ENCODE peak calls at places on chromosomes 7 and 10, in six cellular contexts. M is sigmoid colon; G is CD8-positive, alpha-beta memory T cell; P is dorsolateral prefrontal cortex; N is GM23248; D is fibroblast of pulmonary artery. T is an unnamed sample.

GRCh38 chr7:106418526-106418925 is 133.7 kb upstream of the NAMPT start:
- DNase-seq in D (no peak), N (no peak), G (no peak), P (no peak), M (no peak), T (no peak)

GRCh38 chr10:93363891-93364648 is 118.1 kb downstream of the MYOF start:
- DNase-seq in N (no peak), M (peak), G (no peak), D (no peak), P (no peak), T (no peak)

GRCh38 chr10:29756476-29756875 is 121.7 kb upstream of the SVIL start:
- DNase-seq in N (no peak), M (no peak), D (no peak), P (no peak), G (no peak), T (no peak)

GRCh38 chr7:3579638-3580219 is 278.7 kb downstream of the SDK1 start:
- DNase-seq in P (no peak), G (no peak), M (no peak), D (no peak), N (no peak), T (no peak)

GRCh38 chr7:32872421-32872820 is 19.1 kb downstream of the KBTBD2 start:
- DNase-seq in P (no peak), M (no peak), D (no peak), G (no peak), N (no peak), T (no peak)

GRCh38 chr7:114922652-114923402 is 933 bp downstream of the MDFIC start:
- DNase-seq in M (peak), G (peak), P (no peak), D (peak), N (peak), T (peak)

GRCh38 chr7:139246905-139247304 is 15.9 kb downstream of the UBN2 start:
- DNase-seq in P (no peak), D (peak), G (no peak), M (no peak), N (peak), T (no peak)

GRCh38 chr10:12909836-12910185 is 91.7 kb downstream of the CCDC3 start:
- DNase-seq in D (no peak), N (no peak), M (peak), P (no peak), G (no peak), T (no peak)

GRCh38 chr7:33831389-33832118 is 73.8 kb upstream of the BMPER start:
- DNase-seq in D (peak), P (no peak), G (no peak), M (peak), N (peak), T (peak)

GRCh38 chr7:127979113-127979727 is 52.0 kb downstream of the LRRC4 start:
- DNase-seq in N (no peak), G (no peak), P (no peak), M (no peak), D (no peak), T (no peak)

GRCh38 chr7:76241141-76241540 is 39.4 kb downstream of the SRRM3 start:
- DNase-seq in M (no peak), G (no peak), N (no peak), D (no peak), P (no peak), T (no peak)

GRCh38 chr10:8053446-8054242 is 844 bp upstream of the GATA3 start:
- DNase-seq in P (peak), D (peak), M (no peak), G (peak), N (peak), T (peak)

GRCh38 chr10:8054243-8054497 is 318 bp upstream of the GATA3 start:
- DNase-seq in N (peak), G (no peak), P (no peak), D (peak), M (no peak), T (no peak)

GRCh38 chr10:8055420-8056349 is 1.2 kb downstream of the GATA3 start:
- DNase-seq in P (no peak), D (no peak), G (peak), N (no peak), M (no peak), T (no peak)

GRCh38 chr10:8056378-8056777 is 1.9 kb downstream of the GATA3 start:
- DNase-seq in D (no peak), P (no peak), N (no peak), M (no peak), G (no peak), T (no peak)

DNA sequence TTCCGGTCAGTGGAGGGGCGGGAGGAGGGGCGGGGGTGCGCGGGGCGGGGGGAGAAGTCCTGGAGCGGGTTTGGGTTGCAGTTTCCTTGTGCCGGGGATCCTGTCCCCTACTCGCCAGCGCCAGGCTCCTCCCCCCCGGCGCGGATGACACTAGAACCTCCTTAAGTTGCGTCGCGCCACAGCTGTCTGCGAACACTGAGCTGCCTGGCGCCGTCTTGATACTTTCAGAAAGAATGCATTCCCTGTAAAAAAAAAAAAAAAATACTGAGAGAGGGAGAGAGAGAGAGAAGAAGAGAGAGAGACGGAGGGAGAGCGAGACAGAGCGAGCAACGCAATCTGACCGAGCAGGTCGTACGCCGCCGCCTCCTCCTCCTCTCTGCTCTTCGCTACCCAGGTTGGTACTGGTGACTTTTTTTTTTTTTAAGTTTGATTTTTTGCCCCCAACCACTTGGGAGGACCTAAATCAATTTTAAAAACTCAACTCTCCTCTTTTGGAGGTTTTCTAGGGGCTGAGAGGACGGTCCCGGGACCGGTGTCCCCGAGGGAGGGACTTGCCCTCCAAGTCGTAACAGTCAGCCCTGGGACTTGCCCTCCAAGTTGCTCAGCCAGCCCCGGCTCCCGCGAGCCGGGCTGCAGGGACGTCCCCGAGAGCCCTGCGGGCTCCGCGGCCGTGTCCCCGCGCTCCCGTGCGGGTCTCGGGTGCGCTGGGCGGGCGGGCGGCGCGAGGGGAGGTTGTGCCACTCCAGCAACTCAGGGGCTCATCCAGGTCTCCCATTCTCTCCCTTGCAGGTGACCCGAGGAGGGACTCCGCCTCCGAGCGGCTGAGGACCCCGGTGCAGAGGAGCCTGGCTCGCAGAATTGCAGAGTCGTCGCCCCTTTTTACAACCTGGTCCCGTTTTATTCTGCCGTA is at the start of gene GATA3:
- DNase-seq in G (peak), D (peak), P (no peak), N (peak), M (no peak), T (no peak)
- H3K4me3 ChIP-seq in G (peak), D (peak), P (peak), N (peak), M (no peak), T (no peak)

GRCh38 chr10:14879055-14879800 is 562 bp downstream of the SUV39H2 start:
- DNase-seq in P (peak), N (peak), M (no peak), G (peak), D (no peak), T (no peak)

GRCh38 chr10:14879801-14880193 is 1.1 kb downstream of the SUV39H2 start:
- DNase-seq in M (no peak), G (no peak), N (no peak), P (no peak), D (no peak), T (no peak)

GRCh38 chr10:14875941-14876340 is 2.7 kb upstream of the SUV39H2 start:
- DNase-seq in D (no peak), M (no peak), G (no peak), N (no peak), P (no peak), T (no peak)

GRCh38 chr10:14878266-14879054 is at the start of gene SUV39H2:
- DNase-seq in D (peak), G (peak), P (peak), M (peak), N (peak), T (peak)

GRCh38 chr10:14876764-14877163 is 1.9 kb upstream of the SUV39H2 start:
- DNase-seq in P (no peak), D (no peak), N (no peak), G (no peak), M (no peak), T (no peak)
- H3K4me3 ChIP-seq in P (peak), D (peak), N (peak), G (no peak), M (no peak), T (no peak)

GRCh38 chr7:50303894-50304157 is 690 bp upstream of the IKZF1 start:
- DNase-seq in D (no peak), M (no peak), P (no peak), N (peak), G (no peak), T (no peak)
- H3K4me3 ChIP-seq in D (no peak), M (no peak), P (peak), N (no peak), G (no peak), T (no peak)

GRCh38 chr7:129940329-129940728 is 12.4 kb downstream of the UBE2H start:
- DNase-seq in G (no peak), P (no peak), D (no peak), N (no peak), M (no peak), T (no peak)
- H3K4me3 ChIP-seq in G (no peak), P (no peak), D (no peak), N (no peak), M (no peak), T (no peak)

DNA sequence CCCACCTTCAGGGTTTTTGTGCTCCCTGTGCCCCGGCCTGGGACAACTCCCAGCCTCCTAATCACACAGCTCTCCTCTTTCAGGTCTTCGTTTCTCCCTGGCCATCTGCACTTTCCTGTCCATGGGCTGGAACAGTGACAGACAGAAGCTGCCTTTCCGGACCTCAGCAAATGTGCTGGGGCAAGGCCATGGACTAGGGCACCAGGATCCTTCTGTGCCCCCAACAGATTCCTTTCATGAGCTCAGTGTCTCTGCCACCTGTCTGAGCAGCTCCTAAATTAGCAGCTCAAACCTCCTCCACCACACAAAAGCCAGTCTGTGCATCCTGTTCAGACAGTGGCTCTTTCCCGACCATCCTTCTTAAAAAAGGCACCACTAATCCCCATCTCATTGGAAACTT is 41.9 kb upstream of the FRMD4A start:
- DNase-seq in D (no peak), G (no peak), M (no peak), P (no peak), N (no peak), T (no peak)
- H3K4me3 ChIP-seq in D (no peak), G (no peak), M (no peak), P (no peak), N (no peak), T (no peak)

GRCh38 chr7:123562121-123562520 is 4.5 kb upstream of the NDUFA5 start:
- DNase-seq in D (no peak), G (no peak), P (no peak), N (no peak), M (no peak), T (no peak)

GRCh38 chr7:123557631-123558505 is at the start of gene NDUFA5:
- DNase-seq in M (peak), P (peak), N (peak), G (peak), D (peak), T (peak)

GRCh38 chr7:123557016-123557630 is 495 bp downstream of the NDUFA5 start:
- DNase-seq in G (no peak), N (peak), D (no peak), M (no peak), P (no peak), T (no peak)

GRCh38 chr7:123555484-123555883 is 2.1 kb downstream of the NDUFA5 start:
- DNase-seq in M (no peak), P (no peak), N (no peak), G (no peak), D (no peak), T (no peak)

DNA sequence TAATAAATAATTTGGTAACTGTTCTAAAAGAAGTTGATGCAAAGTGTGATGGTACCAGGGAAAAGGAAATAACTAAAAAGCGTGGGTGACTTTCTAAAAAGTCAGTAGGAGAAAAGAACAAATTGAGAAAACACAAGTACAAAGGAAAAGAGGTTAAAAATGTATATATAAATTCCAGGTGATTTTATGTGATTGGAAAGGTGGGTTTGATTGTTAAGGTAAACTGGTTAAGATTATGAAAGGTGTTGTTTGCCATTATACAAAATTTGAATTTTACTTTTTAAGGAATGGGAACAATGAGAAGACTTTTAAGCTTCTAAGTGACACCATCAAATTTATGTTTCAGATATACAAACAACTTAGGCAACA is 872 bp upstream of the NDUFA5 start:
- DNase-seq in N (no peak), G (no peak), D (no peak), M (no peak), P (no peak), T (no peak)
- H3K4me3 ChIP-seq in N (peak), G (peak), D (peak), M (peak), P (peak), T (peak)

GRCh38 chr10:63256047-63256773 is 123.1 kb downstream of the NRBF2 start:
- DNase-seq in M (no peak), N (peak), D (peak), P (no peak), G (no peak), T (no peak)
- H3K4me3 ChIP-seq in M (no peak), N (no peak), D (no peak), P (no peak), G (no peak), T (no peak)

GRCh38 chr10:8033812-8034665 is 20.4 kb upstream of the GATA3 start:
- DNase-seq in G (no peak), P (no peak), M (peak), D (no peak), N (no peak), T (no peak)
- H3K4me3 ChIP-seq in G (no peak), P (no peak), M (no peak), D (no peak), N (no peak), T (no peak)

GRCh38 chr10:15046626-15047025 is 2.9 kb downstream of the OLAH start:
- DNase-seq in N (peak), M (no peak), G (no peak), D (peak), P (no peak), T (no peak)
- H3K4me3 ChIP-seq in N (no peak), M (no peak), G (no peak), D (no peak), P (no peak), T (no peak)

DNA sequence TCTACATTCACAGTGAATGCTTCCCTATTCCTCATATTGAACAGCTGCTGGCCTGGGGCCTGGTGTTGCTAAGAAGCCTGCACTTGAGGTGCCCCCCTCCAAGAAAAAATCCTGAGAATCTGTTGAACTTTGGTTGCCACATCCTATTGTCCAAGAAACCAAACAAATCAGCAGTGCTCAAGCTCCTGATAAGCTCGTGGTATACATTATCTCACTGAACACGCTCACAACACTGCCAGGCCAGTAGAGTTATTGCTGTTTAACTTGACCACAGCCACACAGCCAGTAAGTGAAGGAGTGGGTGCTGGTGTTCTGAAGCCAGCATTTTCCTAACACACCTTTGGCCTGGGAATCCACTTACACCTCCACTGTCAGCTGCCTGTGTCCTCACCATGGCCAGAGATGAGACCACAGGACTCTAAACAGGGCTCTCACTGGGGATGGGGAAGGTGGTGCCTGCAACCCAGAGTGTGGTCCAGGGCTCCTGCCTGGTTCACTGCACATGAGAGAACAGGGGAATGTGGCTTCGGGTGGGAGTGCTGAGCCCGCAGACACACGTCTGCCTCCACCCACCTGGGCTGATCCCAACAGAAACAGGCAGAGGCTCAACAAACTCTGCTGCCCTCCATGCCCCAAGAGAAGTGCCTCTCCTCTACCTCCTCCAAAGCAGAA is 6.7 kb downstream of the DDC start:
- DNase-seq in N (no peak), P (no peak), G (no peak), D (peak), M (no peak), T (no peak)
- H3K4me3 ChIP-seq in N (no peak), P (no peak), G (no peak), D (no peak), M (no peak), T (no peak)

T was measured in uterus.